ENCODE peak calls at places on chromosomes 16 and 17, in eight cellular contexts. J, U, N, V, X, K, H and A are unnamed samples.

GRCh38 chr16:85799497-85800320 is at the start of the genes COX4I1 and EMC8:
- DNase-seq in J (peak), U (peak), N (peak), V (peak), X (peak), K (peak), H (peak), A (peak)

GRCh38 chr17:72373910-72374741 is 253.3 kb downstream of the SOX9 start:
- DNase-seq in J (no peak), U (no peak), N (peak), V (no peak), X (no peak), K (no peak), H (no peak), A (no peak)

GRCh38 chr17:74429604-74430384 is 2.1 kb upstream of the GPRC5C start:
- DNase-seq in J (peak), U (no peak), N (no peak), V (peak), X (no peak), K (peak), H (no peak), A (peak)

GRCh38 chr16:62876133-62876532 is 839.9 kb upstream of the CDH8 start:
- DNase-seq in J (no peak), U (no peak), N (no peak), V (no peak), X (no peak), K (no peak), H (no peak), A (no peak)

GRCh38 chr17:27549251-27549919 is 81.6 kb upstream of the LGALS9 start:
- DNase-seq in J (no peak), U (no peak), N (no peak), V (no peak), X (no peak), K (peak), H (no peak), A (no peak)

GRCh38 chr16:64092284-64092683 is 1029.6 kb downstream of the CDH11 start:
- DNase-seq in J (peak), U (no peak), N (no peak), V (no peak), X (no peak), K (no peak), H (no peak), A (no peak)

GRCh38 chr16:695355-696089 is 5.3 kb upstream of the WDR24 start:
- DNase-seq in J (peak), U (no peak), N (no peak), V (no peak), X (no peak), K (peak), H (no peak), A (peak)

GRCh38 chr17:52025231-52025630 is 133.3 kb downstream of the CA10 start:
- DNase-seq in J (no peak), U (no peak), N (no peak), V (no peak), X (no peak), K (no peak), H (no peak), A (no peak)

GRCh38 chr17:58120195-58120822 is 27.9 kb upstream of the OR4D1 start:
- DNase-seq in J (peak), U (peak), N (no peak), V (peak), X (peak), K (peak), H (no peak), A (peak)

GRCh38 chr17:63189082-63189481 is 223.0 kb downstream of the TANC2 start:
- DNase-seq in J (no peak), U (no peak), N (no peak), V (no peak), X (no peak), K (no peak), H (no peak), A (no peak)

GRCh38 chr16:24146523-24146922 is 109.6 kb upstream of the CACNG3 start:
- DNase-seq in J (no peak), U (no peak), N (no peak), V (no peak), X (no peak), K (no peak), H (no peak), A (no peak)

GRCh38 chr16:90007015-90007414 is 12.2 kb downstream of the DBNDD1 start:
- DNase-seq in J (no peak), U (no peak), N (no peak), V (no peak), X (no peak), K (no peak), H (no peak), A (no peak)

GRCh38 chr16:68707341-68708152 is 29.5 kb upstream of the CDH1 start:
- DNase-seq in J (peak), U (no peak), N (no peak), V (peak), X (peak), K (peak), H (no peak), A (peak)

GRCh38 chr17:55238197-55238930 is 26.4 kb upstream of the HLF start:
- DNase-seq in J (peak), U (peak), N (peak), V (peak), X (peak), K (peak), H (peak), A (peak)

GRCh38 chr16:85485379-85485778 is 127.7 kb upstream of the GSE1 start:
- DNase-seq in J (no peak), U (no peak), N (no peak), V (no peak), X (no peak), K (no peak), H (no peak), A (no peak)

GRCh38 chr17:28499366-28499668 is 6.8 kb upstream of the FOXN1 start:
- DNase-seq in J (no peak), U (no peak), N (no peak), V (no peak), X (no peak), K (peak), H (no peak), A (peak)

GRCh38 chr17:80026359-80027042 is 9.2 kb downstream of the TBC1D16 start:
- DNase-seq in J (no peak), U (no peak), N (no peak), V (peak), X (no peak), K (peak), H (no peak), A (peak)

GRCh38 chr17:64080174-64080618 is 49.7 kb downstream of the ERN1 start:
- DNase-seq in J (no peak), U (no peak), N (no peak), V (no peak), X (no peak), K (no peak), H (no peak), A (no peak)

GRCh38 chr16:51242281-51242994 is 91.4 kb upstream of the SALL1 start:
- DNase-seq in J (no peak), U (no peak), N (no peak), V (no peak), X (no peak), K (no peak), H (no peak), A (no peak)

GRCh38 chr16:27489906-27490305 is 59.8 kb downstream of the GTF3C1 start:
- DNase-seq in J (no peak), U (no peak), N (no peak), V (no peak), X (no peak), K (no peak), H (no peak), A (no peak)

GRCh38 chr16:27486760-27487159 is 63.0 kb downstream of the GTF3C1 start:
- DNase-seq in J (no peak), U (no peak), N (no peak), V (peak), X (no peak), K (no peak), H (no peak), A (no peak)

GRCh38 chr16:27486344-27486743 is 63.4 kb downstream of the GTF3C1 start:
- DNase-seq in J (no peak), U (no peak), N (no peak), V (no peak), X (no peak), K (no peak), H (no peak), A (no peak)

GRCh38 chr16:27491894-27492587 is 57.7 kb downstream of the GTF3C1 start:
- DNase-seq in J (no peak), U (peak), N (no peak), V (no peak), X (no peak), K (no peak), H (no peak), A (no peak)

DNA sequence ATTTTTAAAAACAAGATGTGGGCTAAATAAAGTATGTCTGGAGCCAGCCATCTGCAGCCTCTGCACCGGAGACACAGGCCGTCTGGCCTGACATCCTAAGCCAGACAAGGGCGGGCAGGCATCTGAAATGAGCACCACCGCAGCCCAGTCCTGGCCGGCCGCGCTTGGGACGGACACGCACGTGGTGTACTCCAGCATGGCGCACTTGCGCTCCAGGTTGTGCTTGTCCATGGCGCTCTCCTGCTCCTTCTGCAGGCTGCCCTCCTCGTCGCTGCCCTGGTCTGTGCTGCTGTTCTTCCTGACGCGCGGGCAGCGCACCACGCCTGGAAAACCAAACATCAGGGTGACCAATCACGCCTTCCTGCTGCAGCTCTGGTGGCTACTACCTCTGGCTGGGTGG is 60.3 kb downstream of the GTF3C1 start:
- DNase-seq in J (no peak), U (no peak), N (no peak), V (no peak), X (no peak), K (no peak), H (no peak), A (no peak)
- TF ChIP-seq POLR2AphosphoS5 in J (no peak), U (no peak), N (no peak), V (no peak), X (no peak), K (no peak), H (no peak), A (no peak)

GRCh38 chr16:71794943-71795342 is 13.7 kb downstream of the AP1G1 start:
- DNase-seq in J (no peak), U (no peak), N (no peak), V (no peak), X (no peak), K (no peak), H (no peak), A (no peak)
- H3K27ac ChIP-seq in J (no peak), U (no peak), N (peak), V (no peak), X (no peak), K (no peak), H (no peak), A (no peak)

GRCh38 chr17:75897076-75898019 is 597 bp upstream of the TRIM65 start:
- DNase-seq in J (peak), U (no peak), N (no peak), V (no peak), X (no peak), K (no peak), H (no peak), A (peak)
- TF ChIP-seq POLR2AphosphoS5 in J (peak), U (no peak), N (no peak), V (no peak), X (peak), K (no peak), H (no peak), A (no peak)

GRCh38 chr17:34725008-34725407 is 145.6 kb downstream of the TMEM132E start:
- DNase-seq in J (no peak), U (no peak), N (no peak), V (no peak), X (no peak), K (no peak), H (no peak), A (no peak)
- H3K27ac ChIP-seq in J (no peak), U (no peak), N (no peak), V (no peak), X (no peak), K (no peak), H (no peak), A (no peak)

GRCh38 chr16:86984286-86984685 is 332.9 kb downstream of the C16orf95 start:
- DNase-seq in J (no peak), U (no peak), N (no peak), V (no peak), X (no peak), K (no peak), H (no peak), A (no peak)

GRCh38 chr16:86985656-86986030 is 331.5 kb downstream of the C16orf95 start:
- DNase-seq in J (no peak), U (no peak), N (no peak), V (no peak), X (no peak), K (no peak), H (no peak), A (no peak)

GRCh38 chr16:86986809-86987487 is 330.2 kb downstream of the C16orf95 start:
- DNase-seq in J (no peak), U (no peak), N (no peak), V (no peak), X (no peak), K (no peak), H (no peak), A (no peak)

GRCh38 chr16:86984975-86985655 is 332.1 kb downstream of the C16orf95 start:
- DNase-seq in J (peak), U (no peak), N (no peak), V (no peak), X (no peak), K (no peak), H (no peak), A (no peak)

DNA sequence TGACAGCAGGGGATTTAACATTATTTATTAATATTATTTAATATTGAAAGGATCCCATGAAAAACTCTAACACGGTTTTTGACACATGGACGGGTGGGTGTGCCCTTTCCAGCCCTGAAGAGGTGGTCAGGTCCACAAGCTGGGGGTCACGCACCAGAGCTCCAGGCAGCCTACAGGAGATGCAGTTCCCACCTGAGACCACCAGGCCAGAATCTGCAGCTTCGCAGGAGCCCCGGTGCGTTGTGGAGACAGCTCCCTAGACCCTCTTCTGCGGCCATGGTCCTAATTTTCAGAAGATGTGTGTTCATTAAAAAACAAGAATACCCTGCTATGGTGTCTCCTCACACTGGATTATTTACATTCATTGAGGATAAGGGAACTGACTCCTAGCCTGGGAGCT is 331.1 kb downstream of the C16orf95 start:
- DNase-seq in J (peak), U (no peak), N (no peak), V (no peak), X (no peak), K (no peak), H (no peak), A (no peak)
- TF ChIP-seq POLR2AphosphoS5 in J (no peak), U (no peak), N (no peak), V (no peak), X (no peak), K (no peak), H (no peak), A (no peak)